ENCODE peak calls at places on chromosomes 16 and 17, in seven cellular contexts. L is stimulated activated CD4-positive, alpha-beta T cell treated with anti-CD3 and anti-CD28 coated beads, Interleukin-15, amount 100 ng/mL, for 24 hours; X is epithelial cell of esophagus; G is tibial nerve; R is endothelial cell of umbilical vein; J is HFFc6; W is T follicular helper cell. E is an unnamed sample.

GRCh38 chr17:82939213-82940030 is 99.6 kb upstream of the ZNF750 start:
- DNase-seq in L (no peak), X (no peak), G (no peak), R (no peak), J (no peak), W (no peak), E (no peak)

GRCh38 chr17:40361063-40361924 is 3.2 kb downstream of the GJD3 start:
- DNase-seq in L (no peak), X (no peak), G (no peak), R (no peak), J (no peak), W (no peak), E (no peak)

GRCh38 chr16:3584412-3584811 is 7.2 kb upstream of the NLRC3 start:
- DNase-seq in L (no peak), X (no peak), G (no peak), R (no peak), J (no peak), W (no peak), E (no peak)

GRCh38 chr17:1709971-1710806 is at the start of gene TLCD2:
- DNase-seq in L (peak), X (peak), G (peak), R (peak), J (peak), W (no peak), E (peak)

GRCh38 chr16:87696796-87697195 is 69.0 kb downstream of the KLHDC4 start:
- DNase-seq in L (no peak), X (no peak), G (no peak), R (no peak), J (no peak), W (no peak), E (no peak)

GRCh38 chr17:19904924-19905323 is 37.2 kb upstream of the ULK2 start:
- DNase-seq in L (no peak), X (no peak), G (peak), R (no peak), J (no peak), W (no peak), E (no peak)

GRCh38 chr16:50606431-50607050 is 58.3 kb downstream of the NKD1 start:
- DNase-seq in L (no peak), X (no peak), G (no peak), R (no peak), J (no peak), W (no peak), E (no peak)

GRCh38 chr17:64492481-64493109 is 4.3 kb downstream of the POLG2 start:
- DNase-seq in L (peak), X (peak), G (no peak), R (peak), J (no peak), W (peak), E (peak)

GRCh38 chr17:2064980-2065785 is 10.3 kb downstream of the HIC1 start:
- DNase-seq in L (peak), X (peak), G (no peak), R (peak), J (peak), W (no peak), E (peak)

GRCh38 chr17:73902416-73903181 is 258.4 kb upstream of the SDK2 start:
- DNase-seq in L (no peak), X (no peak), G (no peak), R (no peak), J (no peak), W (no peak), E (no peak)

GRCh38 chr16:12526521-12526920 is 277.2 kb downstream of the CPPED1 start:
- DNase-seq in L (no peak), X (no peak), G (no peak), R (no peak), J (no peak), W (no peak), E (no peak)

E was measured in HCEC 1CT.